ENCODE peak calls at places on chromosome 2, in five cellular contexts. D is left ventricle myocardium inferior, N is amniotic stem cell, E is ACHN, F is foreskin fibroblast. Q is an unnamed sample.

GRCh38 chr2:120564213-120565094 is 171.2 kb upstream of the GLI2 start:
- DNase-seq in D (no peak), N (no peak), E (peak), F (no peak), Q (no peak)

GRCh38 chr2:30503692-30504076 is 56.6 kb downstream of the LCLAT1 start:
- DNase-seq in D (no peak), N (no peak), E (no peak), F (no peak), Q (no peak)

GRCh38 chr2:15652316-15653276 is 60.9 kb downstream of the DDX1 start:
- DNase-seq in D (no peak), N (no peak), E (no peak), F (no peak), Q (no peak)

GRCh38 chr2:85435220-85435958 is 16.9 kb downstream of the SH2D6 start:
- DNase-seq in D (no peak), N (no peak), E (peak), F (no peak), Q (no peak)

GRCh38 chr2:161406316-161406715 is 9.8 kb upstream of the TBR1 start:
- DNase-seq in D (no peak), N (no peak), E (no peak), F (no peak), Q (no peak)

GRCh38 chr2:148802448-148803220 is 72.4 kb upstream of the KIF5C start:
- DNase-seq in D (no peak), N (no peak), E (peak), F (no peak), Q (no peak)

GRCh38 chr2:53787911-53788289 is 1.1 kb downstream of the ERLEC1 start:
- DNase-seq in D (no peak), N (no peak), E (no peak), F (no peak), Q (no peak)

GRCh38 chr2:21256006-21256405 is 132.2 kb downstream of the TDRD15 start:
- DNase-seq in D (no peak), N (no peak), E (no peak), F (no peak), Q (no peak)

GRCh38 chr2:8691859-8692437 is 10.1 kb downstream of the ID2 start:
- DNase-seq in D (no peak), N (no peak), E (no peak), F (no peak), Q (no peak)

GRCh38 chr2:168174761-168175160 is 72.6 kb downstream of the STK39 start:
- DNase-seq in D (no peak), N (no peak), E (no peak), F (no peak), Q (no peak)

GRCh38 chr2:18336975-18337374 is 223.5 kb downstream of the RDH14 start:
- DNase-seq in D (no peak), N (no peak), E (no peak), F (no peak), Q (no peak)

GRCh38 chr2:70959851-70960832 is 18.3 kb upstream of the ANKRD53 start:
- DNase-seq in D (no peak), N (no peak), E (no peak), F (no peak), Q (no peak)

GRCh38 chr2:64846175-64846574 is 143.0 kb upstream of the SLC1A4 start:
- DNase-seq in D (no peak), N (no peak), E (no peak), F (no peak), Q (no peak)

GRCh38 chr2:12803616-12804015 is 86.9 kb downstream of the TRIB2 start:
- DNase-seq in D (no peak), N (no peak), E (no peak), F (peak), Q (no peak)

Q was measured in HFFc6.